ENCODE peak calls at places on chromosomes 4 and X, in six cellular contexts. U is dorsolateral prefrontal cortex; T is CD8-positive, alpha-beta T cell; J is fibroblast of lung; S is endodermal cell; F is transverse colon. P is an unnamed sample.
A peak's percentile ranks its signal among the peaks of the same experiment; 100 is the strongest.

GRCh38 chr4:24067781-24068193 is 177.9 kb upstream of the PPARGC1A start:
- DNase-seq in U (peak; percentile 57), T (no peak), J (peak; percentile 80), S (peak; percentile 58), F (no peak), P (no peak)

GRCh38 chrX:54786972-54787371 is 11.1 kb downstream of the ITIH6 start:
- DNase-seq in U (no peak), T (peak; percentile 35), J (no peak), S (peak; percentile 77), F (peak; percentile 32), P (no peak)

GRCh38 chrX:103453655-103454054 is 65.6 kb downstream of the RAB40A start:
- DNase-seq in U (no peak), T (no peak), J (peak; percentile 85), S (no peak), F (no peak), P (no peak)

GRCh38 chrX:57929373-57929772 is 19.1 kb upstream of the ZXDA start:
- DNase-seq in U (no peak), T (no peak), J (peak; percentile 6), S (no peak), F (no peak), P (no peak)

GRCh38 chr4:153001626-153002025 is 65.5 kb downstream of the FHDC1 start:
- DNase-seq in U (no peak), T (no peak), J (no peak), S (no peak), F (no peak), P (no peak)

GRCh38 chr4:71540749-71541269 is 202.0 kb downstream of the SLC4A4 start:
- DNase-seq in U (no peak), T (no peak), J (no peak), S (peak; percentile 39), F (no peak), P (no peak)

GRCh38 chr4:145546556-145546955 is 64.9 kb downstream of the SMAD1 start:
- DNase-seq in U (no peak), T (no peak), J (peak; percentile 80), S (no peak), F (no peak), P (no peak)

GRCh38 chr4:8274772-8275241 is 5.3 kb downstream of the HTRA3 start:
- DNase-seq in U (peak; percentile 80), T (no peak), J (peak; percentile 90), S (peak; percentile 72), F (peak; percentile 74), P (peak; percentile 80)

GRCh38 chr4:114019276-114019971 is 40.0 kb upstream of the ARSJ start:
- DNase-seq in U (no peak), T (no peak), J (peak; percentile 25), S (no peak), F (no peak), P (no peak)

GRCh38 chrX:40418413-40419195 is 162.2 kb upstream of the ATP6AP2 start:
- DNase-seq in U (no peak), T (peak; percentile 10), J (peak; percentile 32), S (no peak), F (no peak), P (no peak)

GRCh38 chrX:23797371-23798128 is 14.6 kb downstream of the SAT1 start:
- DNase-seq in U (no peak), T (no peak), J (no peak), S (no peak), F (no peak), P (no peak)

GRCh38 chrX:120514236-120514635 is 45.1 kb upstream of the LAMP2 start:
- DNase-seq in U (no peak), T (no peak), J (peak; percentile 8), S (peak; percentile 42), F (no peak), P (no peak)

GRCh38 chrX:24125028-24125612 is 24.4 kb upstream of the ZFX start:
- DNase-seq in U (no peak), T (no peak), J (no peak), S (no peak), F (no peak), P (no peak)

GRCh38 chr4:143282170-143282760 is 54.4 kb upstream of the GAB1 start:
- DNase-seq in U (no peak), T (no peak), J (no peak), S (no peak), F (no peak), P (no peak)

GRCh38 chrX:72247206-72247944 is 8.5 kb upstream of the ERCC6L start:
- DNase-seq in U (no peak), T (no peak), J (no peak), S (no peak), F (peak; percentile 77), P (no peak)

GRCh38 chrX:138885886-138886285 is 174.4 kb upstream of the FGF13 start:
- DNase-seq in U (no peak), T (no peak), J (peak; percentile 76), S (no peak), F (no peak), P (no peak)

GRCh38 chrX:128816919-128817318 is 706.4 kb downstream of the SMARCA1 start:
- DNase-seq in U (no peak), T (no peak), J (no peak), S (peak; percentile 40), F (no peak), P (no peak)

GRCh38 chr4:158133551-158133950 is 39.3 kb downstream of the GASK1B start:
- DNase-seq in U (no peak), T (no peak), J (no peak), S (no peak), F (no peak), P (no peak)

GRCh38 chr4:121156822-121157769 is 7.0 kb downstream of the TNIP3 start:
- DNase-seq in U (no peak), T (peak; percentile 34), J (peak; percentile 36), S (peak; percentile 87), F (peak; percentile 39), P (peak; percentile 50)

GRCh38 chr4:169098054-169098896 is 88.2 kb upstream of the CBR4 start:
- DNase-seq in U (no peak), T (no peak), J (peak; percentile 69), S (peak; percentile 8), F (no peak), P (no peak)

GRCh38 chrX:18933611-18934010 is 50.3 kb downstream of the PHKA2 start:
- DNase-seq in U (no peak), T (no peak), J (no peak), S (no peak), F (no peak), P (no peak)
- TF ChIP-seq CTCF in U (no peak), T (no peak), J (no peak), S (no peak), F (no peak), P (no peak)

DNA sequence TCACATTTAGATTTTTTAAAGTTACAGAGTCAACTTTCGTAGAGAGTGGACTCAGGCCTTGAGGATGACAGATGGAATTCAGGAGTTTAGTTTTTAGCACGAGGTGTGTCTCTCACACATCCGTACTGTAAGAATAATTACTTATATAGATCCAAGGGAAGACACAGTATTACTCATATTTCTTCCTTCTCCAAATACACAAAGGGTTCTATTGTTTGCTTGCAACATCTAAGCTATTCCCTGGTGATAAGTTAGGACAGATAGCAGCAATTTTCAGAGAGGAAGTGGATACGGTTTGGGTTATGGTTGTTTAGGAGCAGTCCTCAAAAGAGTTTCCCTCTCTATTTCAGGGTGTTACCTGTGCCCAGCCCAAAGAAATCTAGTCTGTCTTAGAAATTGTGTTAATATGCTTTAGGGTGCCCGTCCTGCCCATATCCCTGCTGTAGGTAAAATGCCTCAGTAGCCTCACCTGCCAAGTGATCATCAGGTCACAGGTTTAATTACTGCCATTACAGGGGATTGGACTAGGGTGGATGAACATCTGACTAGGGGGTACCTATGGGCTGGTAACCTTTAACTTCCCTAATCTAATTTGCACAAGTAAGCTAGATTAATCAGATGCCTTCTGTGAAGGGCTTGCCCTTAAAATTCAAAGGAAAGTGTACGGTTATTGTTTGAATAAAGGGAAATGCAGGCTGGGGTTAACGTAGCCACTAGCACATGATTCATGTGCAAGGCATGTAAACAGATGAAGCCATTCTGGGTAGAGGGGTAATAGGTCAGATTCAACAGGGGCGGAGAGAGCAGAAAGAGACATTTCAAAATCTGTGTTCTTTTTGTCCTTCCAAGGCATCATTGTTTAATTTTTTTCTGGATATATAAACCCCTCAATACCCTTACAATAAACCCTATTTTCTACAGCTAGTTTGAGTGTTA is 8.7 kb upstream of the PPP3CA start:
- DNase-seq in U (no peak), T (no peak), J (peak; percentile 94), S (no peak), F (no peak), P (no peak)
- H3K27ac ChIP-seq in U (no peak overlapping the region), T (no peak overlapping the region), J (peak overlapping the region; percentile 91), S (no peak overlapping the region), F (no peak overlapping the region), P (peak overlapping the region; percentile 36)

GRCh38 chr4:105153749-105154148 is 7.1 kb downstream of the TET2 start:
- DNase-seq in U (no peak), T (no peak), J (no peak), S (no peak), F (no peak), P (no peak)

GRCh38 chr4:105155426-105155825 is 8.8 kb downstream of the TET2 start:
- DNase-seq in U (no peak), T (no peak), J (peak; percentile 46), S (no peak), F (no peak), P (no peak)

GRCh38 chr4:105162123-105162796 is 15.6 kb downstream of the TET2 start:
- DNase-seq in U (no peak), T (no peak), J (no peak), S (peak; percentile 42), F (no peak), P (no peak)

GRCh38 chr4:105154576-105154975 is 7.9 kb downstream of the TET2 start:
- DNase-seq in U (no peak), T (no peak), J (no peak), S (peak; percentile 59), F (peak; percentile 41), P (no peak)

DNA sequence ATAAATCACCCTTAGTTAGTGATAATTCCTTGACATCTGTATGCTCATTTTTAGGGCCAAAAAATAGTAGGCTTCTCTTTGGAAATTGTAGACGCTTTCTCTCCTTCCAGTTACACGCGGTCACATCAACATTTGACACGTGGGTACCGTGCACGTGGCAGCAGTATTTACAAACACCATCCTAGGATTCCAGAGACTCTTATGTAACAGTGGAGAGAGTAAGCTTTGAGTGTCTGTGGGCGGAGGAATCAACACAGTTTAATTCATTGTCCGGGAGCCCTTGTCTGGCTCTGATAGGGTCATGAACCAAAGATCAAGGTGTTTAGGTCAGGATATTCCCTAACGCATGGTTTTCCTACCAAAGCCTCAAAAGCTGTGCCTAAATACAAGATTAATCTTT is 12.2 kb downstream of the TET2 start:
- DNase-seq in U (no peak), T (no peak), J (peak; percentile 46), S (peak; percentile 51), F (no peak), P (no peak)
- H3K4me3 ChIP-seq in U (no peak overlapping the region), T (no peak overlapping the region), J (no peak overlapping the region), S (peak overlapping the region; percentile 19), F (no peak overlapping the region), P (no peak overlapping the region)

GRCh38 chr4:172826346-172826745 is 342.3 kb upstream of the GALNT7 start:
- DNase-seq in U (no peak), T (no peak), J (peak; percentile 57), S (no peak), F (no peak), P (no peak)

GRCh38 chr4:172826866-172827265 is 341.7 kb upstream of the GALNT7 start:
- DNase-seq in U (no peak), T (no peak), J (peak; percentile 21), S (no peak), F (no peak), P (no peak)

DNA sequence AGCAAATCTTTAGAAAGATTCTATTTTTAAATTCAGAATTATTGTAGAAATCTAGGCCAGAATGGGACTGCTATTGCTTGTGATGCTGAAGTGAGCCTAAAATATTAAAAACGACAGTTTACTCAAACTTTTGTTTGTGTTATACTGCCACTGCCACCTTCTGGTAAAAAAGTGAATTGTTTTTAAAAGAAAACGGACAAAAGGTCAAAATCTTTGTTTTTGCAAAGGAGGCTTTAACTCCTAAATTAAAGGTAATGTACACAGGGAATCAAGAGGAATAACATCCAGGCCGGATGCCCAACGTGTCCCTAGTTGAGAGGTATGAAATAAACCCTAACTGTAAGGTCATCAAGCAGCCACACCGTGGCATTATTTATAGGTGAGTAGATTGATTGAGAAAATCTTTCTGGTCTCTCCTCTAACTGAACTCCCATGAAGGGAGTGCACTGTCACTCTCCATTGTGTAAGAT is 338.3 kb upstream of the GALNT7 start:
- DNase-seq in U (no peak), T (no peak), J (no peak), S (no peak), F (no peak), P (no peak)
- TF ChIP-seq CTCF in U (peak; percentile 80), T (peak; percentile 81), J (peak; percentile 2), S (peak; percentile 75), F (peak; percentile 62), P (no peak)